ENCODE peak calls at places on chromosomes 13 and 19, in ten cellular contexts. One of them, this sample, is unnamed.

GRCh38 chr19:17778621-17779280 is 16.2 kb upstream of the B3GNT3 start:
- DNase-seq in IMR-90: no peak
- DNase-seq in psoas muscle: no peak
- DNase-seq in CD8-positive, alpha-beta memory T cell: no peak
- DNase-seq in testis: no peak
- DNase-seq in SJSA1: no peak
- DNase-seq in sigmoid colon: no peak
- DNase-seq in ascending aorta: no peak
- DNase-seq in breast epithelium: no peak
- DNase-seq in NT2/D1: no peak
- DNase-seq in this sample: no peak

GRCh38 chr13:56893843-56894242 is 246.9 kb upstream of the PRR20A start:
- DNase-seq in IMR-90: no peak
- DNase-seq in psoas muscle: no peak
- DNase-seq in CD8-positive, alpha-beta memory T cell: no peak
- DNase-seq in testis: no peak
- DNase-seq in SJSA1: no peak
- DNase-seq in sigmoid colon: no peak
- DNase-seq in ascending aorta: no peak
- DNase-seq in breast epithelium: no peak
- DNase-seq in NT2/D1: no peak
- DNase-seq in this sample: no peak

GRCh38 chr19:19262190-19263057 is 10.7 kb downstream of the TM6SF2 start:
- DNase-seq in IMR-90: no peak
- DNase-seq in psoas muscle: no peak
- DNase-seq in CD8-positive, alpha-beta memory T cell: no peak
- DNase-seq in testis: no peak
- DNase-seq in SJSA1: no peak
- DNase-seq in sigmoid colon: no peak
- DNase-seq in ascending aorta: no peak
- DNase-seq in breast epithelium: no peak
- DNase-seq in NT2/D1: no peak
- DNase-seq in this sample: no peak

GRCh38 chr13:40064723-40065122 is 409.3 kb downstream of the COG6 start:
- DNase-seq in IMR-90: peak; percentile 1
- DNase-seq in psoas muscle: no peak
- DNase-seq in CD8-positive, alpha-beta memory T cell: no peak
- DNase-seq in testis: no peak
- DNase-seq in SJSA1: no peak
- DNase-seq in sigmoid colon: no peak
- DNase-seq in ascending aorta: peak; percentile 82
- DNase-seq in breast epithelium: no peak
- DNase-seq in NT2/D1: no peak
- DNase-seq in this sample: no peak

GRCh38 chr19:35977446-35978222 is 17.4 kb upstream of the SDHAF1 start:
- DNase-seq in IMR-90: no peak
- DNase-seq in psoas muscle: no peak
- DNase-seq in CD8-positive, alpha-beta memory T cell: no peak
- DNase-seq in testis: no peak
- DNase-seq in SJSA1: no peak
- DNase-seq in sigmoid colon: no peak
- DNase-seq in ascending aorta: no peak
- DNase-seq in breast epithelium: no peak
- DNase-seq in NT2/D1: no peak
- DNase-seq in this sample: no peak

GRCh38 chr13:75963318-75963717 is 327.2 kb downstream of the LMO7 start:
- DNase-seq in IMR-90: no peak
- DNase-seq in psoas muscle: no peak
- DNase-seq in CD8-positive, alpha-beta memory T cell: no peak
- DNase-seq in testis: no peak
- DNase-seq in SJSA1: no peak
- DNase-seq in sigmoid colon: no peak
- DNase-seq in ascending aorta: no peak
- DNase-seq in breast epithelium: no peak
- DNase-seq in NT2/D1: peak; percentile 8
- DNase-seq in this sample: no peak

GRCh38 chr13:37729876-37730275 is 131.3 kb upstream of the POSTN start:
- DNase-seq in IMR-90: no peak
- DNase-seq in psoas muscle: no peak
- DNase-seq in CD8-positive, alpha-beta memory T cell: no peak
- DNase-seq in testis: no peak
- DNase-seq in SJSA1: no peak
- DNase-seq in sigmoid colon: no peak
- DNase-seq in ascending aorta: no peak
- DNase-seq in breast epithelium: no peak
- DNase-seq in NT2/D1: no peak
- DNase-seq in this sample: no peak

GRCh38 chr19:20238025-20238623 is 71.1 kb downstream of the ZNF486 start:
- DNase-seq in IMR-90: peak; percentile 77
- DNase-seq in psoas muscle: peak; percentile 89
- DNase-seq in CD8-positive, alpha-beta memory T cell: peak; percentile 81
- DNase-seq in testis: peak; percentile 97
- DNase-seq in SJSA1: no peak
- DNase-seq in sigmoid colon: peak; percentile 94
- DNase-seq in ascending aorta: peak; percentile 91
- DNase-seq in breast epithelium: peak; percentile 92
- DNase-seq in NT2/D1: peak; percentile 77
- DNase-seq in this sample: no peak

GRCh38 chr13:44306401-44307192 is 67.0 kb upstream of the SERP2 start:
- DNase-seq in IMR-90: peak; percentile 99
- DNase-seq in psoas muscle: no peak
- DNase-seq in CD8-positive, alpha-beta memory T cell: no peak
- DNase-seq in testis: no peak
- DNase-seq in SJSA1: peak; percentile 90
- DNase-seq in sigmoid colon: peak; percentile 90
- DNase-seq in ascending aorta: peak; percentile 90
- DNase-seq in breast epithelium: peak; percentile 66
- DNase-seq in NT2/D1: peak; percentile 28
- DNase-seq in this sample: peak; percentile 86

GRCh38 chr19:7772752-7773291 is 9.8 kb downstream of the CLEC4M start:
- DNase-seq in IMR-90: no peak
- DNase-seq in psoas muscle: no peak
- DNase-seq in CD8-positive, alpha-beta memory T cell: no peak
- DNase-seq in testis: no peak
- DNase-seq in SJSA1: no peak
- DNase-seq in sigmoid colon: no peak
- DNase-seq in ascending aorta: no peak
- DNase-seq in breast epithelium: no peak
- DNase-seq in NT2/D1: no peak
- DNase-seq in this sample: no peak

GRCh38 chr13:42063105-42063504 is 14.7 kb downstream of the DGKH start:
- DNase-seq in IMR-90: no peak
- DNase-seq in psoas muscle: no peak
- DNase-seq in CD8-positive, alpha-beta memory T cell: no peak
- DNase-seq in testis: no peak
- DNase-seq in SJSA1: no peak
- DNase-seq in sigmoid colon: no peak
- DNase-seq in ascending aorta: no peak
- DNase-seq in breast epithelium: no peak
- DNase-seq in NT2/D1: no peak
- DNase-seq in this sample: no peak

GRCh38 chr13:72970301-72970880 is 88.4 kb upstream of the KLF5 start:
- DNase-seq in IMR-90: no peak
- DNase-seq in psoas muscle: no peak
- DNase-seq in CD8-positive, alpha-beta memory T cell: no peak
- DNase-seq in testis: no peak
- DNase-seq in SJSA1: no peak
- DNase-seq in sigmoid colon: no peak
- DNase-seq in ascending aorta: no peak
- DNase-seq in breast epithelium: no peak
- DNase-seq in NT2/D1: no peak
- DNase-seq in this sample: no peak

GRCh38 chr19:39448271-39448670 is 2.9 kb downstream of the SUPT5H start:
- DNase-seq in IMR-90: peak; percentile 51
- DNase-seq in psoas muscle: no peak
- DNase-seq in CD8-positive, alpha-beta memory T cell: no peak
- DNase-seq in testis: no peak
- DNase-seq in SJSA1: no peak
- DNase-seq in sigmoid colon: no peak
- DNase-seq in ascending aorta: no peak
- DNase-seq in breast epithelium: no peak
- DNase-seq in NT2/D1: no peak
- DNase-seq in this sample: no peak
- H3K4me3 ChIP-seq in IMR-90: no peak overlapping the region
- H3K4me3 ChIP-seq in psoas muscle: no peak overlapping the region
- H3K4me3 ChIP-seq in CD8-positive, alpha-beta memory T cell: peak overlapping the region; percentile 12
- H3K4me3 ChIP-seq in testis: no peak overlapping the region
- H3K4me3 ChIP-seq in SJSA1: no peak overlapping the region
- H3K4me3 ChIP-seq in sigmoid colon: no peak overlapping the region
- H3K4me3 ChIP-seq in ascending aorta: no peak overlapping the region
- H3K4me3 ChIP-seq in breast epithelium: no peak overlapping the region
- H3K4me3 ChIP-seq in NT2/D1: no peak overlapping the region
- H3K4me3 ChIP-seq in this sample: no peak overlapping the region

DNA sequence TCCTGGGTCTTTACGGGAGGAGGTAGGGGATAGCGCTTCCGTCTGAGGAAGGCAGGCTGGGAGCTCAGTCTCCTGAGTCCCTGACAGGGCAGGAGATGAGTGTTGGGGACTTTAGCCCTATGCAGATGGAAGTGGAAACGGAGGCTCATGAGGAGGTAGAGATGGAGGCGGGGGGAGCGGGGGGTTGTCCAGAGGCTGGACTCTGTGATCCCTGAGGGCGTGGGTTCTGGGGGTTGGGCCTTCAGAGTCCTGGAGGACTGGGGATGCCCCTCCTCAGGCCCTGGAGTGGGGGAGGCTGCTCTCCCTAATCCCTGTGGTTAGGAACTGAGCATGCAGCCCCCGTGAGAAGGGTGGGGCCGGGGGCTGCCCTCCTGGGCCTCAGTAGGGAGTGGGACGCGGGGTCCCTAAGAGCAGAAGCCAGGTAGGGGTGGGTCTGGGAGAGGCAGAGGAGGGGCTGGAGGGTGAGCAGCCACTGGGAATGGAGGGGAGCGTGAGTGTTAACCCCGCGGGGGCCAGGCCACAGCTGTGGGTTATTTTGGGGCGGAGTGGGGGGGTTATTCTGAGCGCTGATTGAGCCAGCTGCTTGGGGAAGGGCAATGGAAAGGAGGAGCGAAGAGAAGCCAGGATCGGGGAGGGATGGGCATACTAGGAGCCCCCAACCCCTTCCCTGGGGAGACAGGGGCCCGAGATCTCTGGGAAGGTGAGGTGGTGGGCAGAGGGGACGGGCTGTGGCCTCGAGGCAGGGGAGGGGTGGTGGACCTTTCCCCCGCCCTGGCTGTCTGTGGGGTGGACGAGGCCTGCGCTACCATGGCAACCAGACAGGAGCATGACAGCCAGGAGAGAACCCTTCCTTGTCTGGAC is 2.8 kb downstream of the GRIN2D start:
- DNase-seq in IMR-90: no peak
- DNase-seq in psoas muscle: no peak
- DNase-seq in CD8-positive, alpha-beta memory T cell: no peak
- DNase-seq in testis: no peak
- DNase-seq in SJSA1: no peak
- DNase-seq in sigmoid colon: no peak
- DNase-seq in ascending aorta: no peak
- DNase-seq in breast epithelium: no peak
- DNase-seq in NT2/D1: no peak
- DNase-seq in this sample: no peak
- H3K4me1 ChIP-seq in IMR-90: peaks cover 4% of the 10 kb centered on the region
- H3K4me1 ChIP-seq in psoas muscle: no peaks in the 10 kb centered on the region
- H3K4me1 ChIP-seq in CD8-positive, alpha-beta memory T cell: peaks cover 45% of the 10 kb centered on the region
- H3K4me1 ChIP-seq in testis: peaks cover 18% of the 10 kb centered on the region
- H3K4me1 ChIP-seq in SJSA1: peaks cover 26% of the 10 kb centered on the region
- H3K4me1 ChIP-seq in sigmoid colon: peaks cover 33% of the 10 kb centered on the region
- H3K4me1 ChIP-seq in ascending aorta: no peaks in the 10 kb centered on the region
- H3K4me1 ChIP-seq in breast epithelium: peaks cover 9% of the 10 kb centered on the region
- H3K4me1 ChIP-seq in NT2/D1: peaks cover 22% of the 10 kb centered on the region
- H3K4me1 ChIP-seq in this sample: peaks cover 6% of the 10 kb centered on the region

GRCh38 chr19:54201172-54201701 is 579 bp downstream of the RPS9 start:
- DNase-seq in IMR-90: no peak
- DNase-seq in psoas muscle: no peak
- DNase-seq in CD8-positive, alpha-beta memory T cell: no peak
- DNase-seq in testis: no peak
- DNase-seq in SJSA1: no peak
- DNase-seq in sigmoid colon: no peak
- DNase-seq in ascending aorta: no peak
- DNase-seq in breast epithelium: no peak
- DNase-seq in NT2/D1: no peak
- DNase-seq in this sample: no peak

GRCh38 chr19:54203151-54203611 is 2.5 kb downstream of the RPS9 start:
- DNase-seq in IMR-90: peak; percentile 13
- DNase-seq in psoas muscle: no peak
- DNase-seq in CD8-positive, alpha-beta memory T cell: no peak
- DNase-seq in testis: no peak
- DNase-seq in SJSA1: no peak
- DNase-seq in sigmoid colon: no peak
- DNase-seq in ascending aorta: no peak
- DNase-seq in breast epithelium: no peak
- DNase-seq in NT2/D1: no peak
- DNase-seq in this sample: no peak

GRCh38 chr19:54196514-54196913 is 4.1 kb upstream of the RPS9 start:
- DNase-seq in IMR-90: no peak
- DNase-seq in psoas muscle: no peak
- DNase-seq in CD8-positive, alpha-beta memory T cell: no peak
- DNase-seq in testis: no peak
- DNase-seq in SJSA1: no peak
- DNase-seq in sigmoid colon: no peak
- DNase-seq in ascending aorta: no peak
- DNase-seq in breast epithelium: no peak
- DNase-seq in NT2/D1: no peak
- DNase-seq in this sample: no peak

GRCh38 chr19:54201980-54202379 is 1.3 kb downstream of the RPS9 start:
- DNase-seq in IMR-90: no peak
- DNase-seq in psoas muscle: no peak
- DNase-seq in CD8-positive, alpha-beta memory T cell: no peak
- DNase-seq in testis: no peak
- DNase-seq in SJSA1: no peak
- DNase-seq in sigmoid colon: no peak
- DNase-seq in ascending aorta: no peak
- DNase-seq in breast epithelium: no peak
- DNase-seq in NT2/D1: no peak
- DNase-seq in this sample: no peak

DNA sequence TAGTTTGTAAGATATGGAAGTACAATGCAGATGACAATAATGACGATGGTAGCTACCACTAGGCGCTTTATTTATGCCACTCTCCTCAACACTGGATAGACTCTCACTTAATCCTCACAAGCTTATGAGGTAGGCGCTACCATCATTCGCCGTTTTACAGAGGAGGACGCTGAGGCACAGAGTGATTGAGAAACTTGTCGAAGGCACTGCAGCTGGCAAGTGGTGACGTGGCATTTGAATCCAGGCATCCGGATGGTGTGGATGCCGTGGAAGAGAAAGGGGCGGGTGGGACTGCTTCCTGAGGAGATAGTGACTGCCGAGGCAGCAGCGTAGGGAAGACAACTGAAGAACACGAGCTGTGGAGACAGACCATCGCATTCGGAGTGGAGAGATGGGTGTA is 1.3 kb upstream of the RPS9 start:
- DNase-seq in IMR-90: no peak
- DNase-seq in psoas muscle: no peak
- DNase-seq in CD8-positive, alpha-beta memory T cell: no peak
- DNase-seq in testis: no peak
- DNase-seq in SJSA1: no peak
- DNase-seq in sigmoid colon: no peak
- DNase-seq in ascending aorta: no peak
- DNase-seq in breast epithelium: no peak
- DNase-seq in NT2/D1: no peak
- DNase-seq in this sample: no peak
- H3K4me3 ChIP-seq in IMR-90: no peak overlapping the region
- H3K4me3 ChIP-seq in psoas muscle: no peak overlapping the region
- H3K4me3 ChIP-seq in CD8-positive, alpha-beta memory T cell: no peak overlapping the region
- H3K4me3 ChIP-seq in testis: peak overlapping the region; percentile 69
- H3K4me3 ChIP-seq in SJSA1: no peak overlapping the region
- H3K4me3 ChIP-seq in sigmoid colon: no peak overlapping the region
- H3K4me3 ChIP-seq in ascending aorta: no peak overlapping the region
- H3K4me3 ChIP-seq in breast epithelium: no peak overlapping the region
- H3K4me3 ChIP-seq in NT2/D1: no peak overlapping the region
- H3K4me3 ChIP-seq in this sample: no peak overlapping the region

GRCh38 chr19:55635334-55635717 is 5.5 kb upstream of the ZNF580 start:
- DNase-seq in IMR-90: no peak
- DNase-seq in psoas muscle: no peak
- DNase-seq in CD8-positive, alpha-beta memory T cell: no peak
- DNase-seq in testis: no peak
- DNase-seq in SJSA1: no peak
- DNase-seq in sigmoid colon: no peak
- DNase-seq in ascending aorta: no peak
- DNase-seq in breast epithelium: no peak
- DNase-seq in NT2/D1: no peak
- DNase-seq in this sample: no peak
- H3K4me1 ChIP-seq in IMR-90: peaks cover 11% of the 10 kb centered on the region
- H3K4me1 ChIP-seq in psoas muscle: peaks cover 38% of the 10 kb centered on the region
- H3K4me1 ChIP-seq in CD8-positive, alpha-beta memory T cell: peaks cover 56% of the 10 kb centered on the region
- H3K4me1 ChIP-seq in testis: peaks cover 24% of the 10 kb centered on the region
- H3K4me1 ChIP-seq in SJSA1: peaks cover 22% of the 10 kb centered on the region
- H3K4me1 ChIP-seq in sigmoid colon: peaks cover 54% of the 10 kb centered on the region
- H3K4me1 ChIP-seq in ascending aorta: peaks cover 18% of the 10 kb centered on the region
- H3K4me1 ChIP-seq in breast epithelium: no peaks in the 10 kb centered on the region
- H3K4me1 ChIP-seq in NT2/D1: peaks cover 11% of the 10 kb centered on the region
- H3K4me1 ChIP-seq in this sample: peaks cover 5% of the 10 kb centered on the region

This sample was measured in RWPE2.